ENCODE peak calls at places on chromosomes 3 and 15, in six cellular contexts. K, J, A, P, E and Z are unnamed samples.

GRCh38 chr3:127781411-127782001 is 40.8 kb downstream of the MGLL start:
- DNase-seq in K (peak; percentile 55), J (no peak), A (no peak), P (peak; percentile 85), E (no peak), Z (no peak)

GRCh38 chr3:41578798-41579197 is 379.5 kb downstream of the CTNNB1 start:
- DNase-seq in K (no peak), J (no peak), A (no peak), P (no peak), E (no peak), Z (no peak)

GRCh38 chr15:68211656-68212320 is 6.7 kb upstream of the CALML4 start:
- DNase-seq in K (no peak), J (no peak), A (no peak), P (no peak), E (no peak), Z (no peak)

GRCh38 chr15:72195101-72195511 is 2.5 kb downstream of the GRAMD2A start:
- DNase-seq in K (no peak), J (no peak), A (no peak), P (no peak), E (no peak), Z (no peak)

GRCh38 chr15:75929799-75930565 is 26.3 kb downstream of the FBXO22 start:
- DNase-seq in K (no peak), J (no peak), A (no peak), P (no peak), E (peak; percentile 15), Z (no peak)

GRCh38 chr15:40982855-40983254 is 29.6 kb downstream of the CHAC1 start:
- DNase-seq in K (peak; percentile 43), J (no peak), A (no peak), P (peak; percentile 58), E (no peak), Z (no peak)

GRCh38 chr3:63818282-63819150 is 583 bp upstream of the C3orf49 start:
- DNase-seq in K (peak; percentile 67), J (peak; percentile 62), A (peak; percentile 72), P (peak; percentile 79), E (peak; percentile 75), Z (peak; percentile 66)

GRCh38 chr3:179750720-179751328 is 98.0 kb downstream of the USP13 start:
- DNase-seq in K (peak; percentile 39), J (peak; percentile 40), A (no peak), P (peak; percentile 41), E (no peak), Z (peak; percentile 27)

GRCh38 chr3:178732824-178733223 is 196.6 kb downstream of the KCNMB2 start:
- DNase-seq in K (no peak), J (no peak), A (no peak), P (no peak), E (no peak), Z (no peak)

GRCh38 chr3:171996178-171996817 is 43.1 kb upstream of the FNDC3B start:
- DNase-seq in K (no peak), J (no peak), A (no peak), P (no peak), E (no peak), Z (no peak)

GRCh38 chr15:92801774-92802464 is 98.2 kb upstream of the CHD2 start:
- DNase-seq in K (peak; percentile 94), J (no peak), A (no peak), P (peak; percentile 97), E (peak; percentile 31), Z (peak; percentile 34)

GRCh38 chr3:13769422-13769821 is 110.4 kb downstream of the WNT7A start:
- DNase-seq in K (no peak), J (no peak), A (no peak), P (no peak), E (no peak), Z (no peak)

GRCh38 chr3:62653806-62654205 is 221.4 kb downstream of the CADPS start:
- DNase-seq in K (no peak), J (no peak), A (no peak), P (no peak), E (no peak), Z (no peak)

GRCh38 chr3:62662680-62663079 is 212.5 kb downstream of the CADPS start:
- DNase-seq in K (no peak), J (no peak), A (no peak), P (no peak), E (peak; percentile 29), Z (no peak)

GRCh38 chr3:62655319-62656063 is 219.7 kb downstream of the CADPS start:
- DNase-seq in K (no peak), J (no peak), A (no peak), P (no peak), E (no peak), Z (no peak)

DNA sequence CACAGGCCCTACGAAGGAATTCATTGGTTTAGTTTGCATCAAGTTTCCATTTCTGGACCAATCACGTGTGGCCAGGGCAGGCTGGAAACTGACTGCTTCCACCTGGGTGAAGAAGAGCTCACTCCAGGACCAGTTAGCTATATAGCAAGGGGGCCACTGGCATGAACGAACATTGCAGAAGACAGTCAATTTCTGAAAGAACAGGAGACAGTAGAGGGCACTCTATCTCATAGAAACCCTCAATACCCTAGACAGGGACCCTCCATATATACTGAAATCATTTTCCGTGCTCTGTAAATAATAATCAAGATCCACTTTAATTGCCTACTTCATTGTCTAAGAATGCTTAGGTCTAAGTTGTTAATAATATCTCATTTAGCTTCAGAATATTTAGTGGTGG is 215.6 kb downstream of the CADPS start:
- DNase-seq in K (no peak), J (no peak), A (no peak), P (no peak), E (no peak), Z (no peak)
- TF ChIP-seq CTCF in K (peak; percentile 10), J (no peak), A (no peak), P (no peak), E (no peak), Z (no peak)

GRCh38 chr3:143529778-143530177 is 318.5 kb downstream of the SLC9A9 start:
- DNase-seq in K (no peak), J (no peak), A (no peak), P (no peak), E (no peak), Z (no peak)

GRCh38 chr3:143533391-143533790 is 314.9 kb downstream of the SLC9A9 start:
- DNase-seq in K (no peak), J (no peak), A (no peak), P (no peak), E (no peak), Z (no peak)

GRCh38 chr3:143526016-143526540 is 322.2 kb downstream of the SLC9A9 start:
- DNase-seq in K (peak; percentile 51), J (no peak), A (no peak), P (peak; percentile 2), E (no peak), Z (no peak)

GRCh38 chr3:143529018-143529478 is 319.2 kb downstream of the SLC9A9 start:
- DNase-seq in K (peak; percentile 77), J (no peak), A (no peak), P (peak; percentile 79), E (no peak), Z (no peak)

DNA sequence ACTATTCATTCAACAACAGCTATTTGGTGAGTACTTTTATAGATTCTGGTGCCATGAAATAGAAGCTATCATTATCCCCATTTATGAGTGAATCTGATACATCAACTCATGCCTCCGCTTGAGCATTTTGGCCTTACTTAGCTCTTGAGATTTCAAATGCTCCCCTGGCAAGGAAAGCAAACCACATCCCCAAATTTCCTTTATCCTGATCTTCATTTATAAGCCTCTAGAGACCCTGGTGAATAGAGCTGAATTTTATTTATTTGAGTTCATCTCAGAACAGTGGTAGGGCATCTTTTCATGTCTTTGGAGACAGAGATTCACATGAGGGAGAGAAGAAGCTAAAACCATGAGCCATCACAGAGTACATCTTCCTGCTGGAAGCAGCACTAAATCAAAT is 317.2 kb downstream of the SLC9A9 start:
- DNase-seq in K (peak; percentile 84), J (no peak), A (no peak), P (no peak), E (no peak), Z (no peak)
- TF ChIP-seq CTCF in K (no peak), J (no peak), A (no peak), P (no peak), E (no peak), Z (no peak)

GRCh38 chr3:33634262-33634661 is 83.8 kb downstream of the CLASP2 start:
- DNase-seq in K (no peak), J (no peak), A (no peak), P (no peak), E (no peak), Z (no peak)

GRCh38 chr3:33624756-33625155 is 93.3 kb downstream of the CLASP2 start:
- DNase-seq in K (no peak), J (no peak), A (no peak), P (peak; percentile 77), E (no peak), Z (no peak)

DNA sequence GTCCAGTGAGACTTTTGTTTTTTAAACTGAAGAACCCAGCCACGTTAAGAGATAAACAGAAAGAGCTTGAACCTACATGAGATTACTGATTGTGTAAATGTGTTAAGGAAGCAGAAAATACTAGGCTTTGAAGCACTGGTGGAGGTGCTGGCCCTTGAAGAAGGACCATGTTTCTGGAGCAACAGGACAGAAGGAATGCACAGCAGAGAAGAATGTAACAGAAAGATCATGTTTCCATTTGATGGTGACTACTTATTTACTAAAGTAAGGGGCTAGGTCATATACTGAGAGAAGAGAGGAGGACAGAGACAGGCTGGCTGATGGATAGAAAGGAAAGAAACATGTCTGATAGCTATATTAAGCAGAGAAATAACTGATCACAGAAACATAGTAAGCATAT is 88.8 kb downstream of the CLASP2 start:
- DNase-seq in K (no peak), J (no peak), A (no peak), P (peak; percentile 8), E (no peak), Z (no peak)
- TF ChIP-seq CTCF in K (no peak), J (no peak), A (no peak), P (no peak), E (no peak), Z (no peak)

DNA sequence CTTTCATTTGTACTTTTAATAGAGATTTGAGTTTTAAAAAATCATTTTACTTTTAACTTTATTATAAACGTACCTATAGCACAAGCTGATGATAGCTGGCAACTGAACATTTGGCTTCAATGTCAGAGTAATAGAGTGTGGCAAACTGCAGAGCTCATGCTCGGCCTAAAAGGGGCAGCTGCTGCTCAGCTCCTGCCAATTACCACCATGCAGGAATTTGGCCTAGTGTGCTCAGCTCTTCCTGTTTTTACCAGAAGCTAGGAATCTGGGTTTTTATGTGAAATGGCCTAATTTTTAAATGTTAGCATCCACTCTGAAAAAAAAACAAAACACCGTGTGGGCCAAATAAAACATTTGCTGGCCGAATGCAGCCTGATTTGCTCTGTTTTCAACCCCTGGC is 1.8 kb downstream of the IFT122 start:
- DNase-seq in K (peak; percentile 70), J (no peak), A (no peak), P (peak; percentile 71), E (peak; percentile 50), Z (no peak)
- TF ChIP-seq CTCF in K (peak; percentile 17), J (no peak), A (no peak), P (no peak), E (no peak), Z (no peak)

DNA sequence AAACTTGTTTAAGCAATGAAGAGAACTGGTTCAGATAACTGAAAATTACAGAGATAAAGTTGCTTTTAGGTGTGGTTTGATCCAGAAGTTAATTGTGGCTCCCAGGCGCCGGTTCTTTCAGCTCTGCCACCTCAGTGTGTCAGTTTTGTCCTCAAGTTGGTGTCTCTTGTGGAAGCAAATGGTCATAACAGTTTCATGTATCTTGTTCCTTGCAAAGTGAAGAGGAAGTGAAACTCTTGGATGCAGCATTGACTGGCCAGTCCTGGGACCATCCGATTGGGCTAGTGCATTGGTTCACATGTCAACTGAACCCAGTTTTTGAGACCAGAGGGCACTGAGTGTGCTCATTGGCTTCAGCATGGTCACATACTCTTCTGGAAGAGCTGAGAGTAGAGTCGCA is 181.4 kb upstream of the GRM7 start:
- DNase-seq in K (no peak), J (no peak), A (no peak), P (no peak), E (no peak), Z (no peak)
- TF ChIP-seq CTCF in K (no peak), J (no peak), A (no peak), P (no peak), E (no peak), Z (no peak)